ENCODE peak calls at places on chromosome 21, in nine cellular contexts. One of them, this sample, is unnamed.
A peak's percentile ranks its signal among the peaks of the same experiment; 100 is the strongest.

GRCh38 chr21:37367301-37367757 is 756 bp downstream of the DYRK1A start:
- DNase-seq in AG04450: no peak
- DNase-seq in effector memory CD4-positive, alpha-beta T cell: no peak
- DNase-seq in heart left ventricle: peak; percentile 62
- DNase-seq in OCI-LY7: peak; percentile 55
- DNase-seq in aorta: no peak
- DNase-seq in SK-N-SH: peak; percentile 66
- DNase-seq in cardiac muscle cell: peak; percentile 20
- DNase-seq in right cardiac atrium: no peak
- DNase-seq in this sample: peak; percentile 89

GRCh38 chr21:30194701-30195299 is 21.1 kb downstream of the CLDN8 start:
- DNase-seq in AG04450: no peak
- DNase-seq in effector memory CD4-positive, alpha-beta T cell: no peak
- DNase-seq in heart left ventricle: no peak
- DNase-seq in OCI-LY7: peak; percentile 38
- DNase-seq in aorta: no peak
- DNase-seq in SK-N-SH: peak; percentile 18
- DNase-seq in cardiac muscle cell: peak; percentile 62
- DNase-seq in right cardiac atrium: no peak
- DNase-seq in this sample: no peak

GRCh38 chr21:17981060-17981459 is 161.9 kb upstream of the C21orf91 start:
- DNase-seq in AG04450: no peak
- DNase-seq in effector memory CD4-positive, alpha-beta T cell: no peak
- DNase-seq in heart left ventricle: no peak
- DNase-seq in OCI-LY7: no peak
- DNase-seq in aorta: no peak
- DNase-seq in SK-N-SH: no peak
- DNase-seq in cardiac muscle cell: no peak
- DNase-seq in right cardiac atrium: no peak
- DNase-seq in this sample: no peak

GRCh38 chr21:34582506-34583150 is 32.3 kb downstream of the RCAN1 start:
- DNase-seq in AG04450: peak; percentile 24
- DNase-seq in effector memory CD4-positive, alpha-beta T cell: no peak
- DNase-seq in heart left ventricle: no peak
- DNase-seq in OCI-LY7: peak; percentile 33
- DNase-seq in aorta: no peak
- DNase-seq in SK-N-SH: peak; percentile 17
- DNase-seq in cardiac muscle cell: peak; percentile 74
- DNase-seq in right cardiac atrium: no peak
- DNase-seq in this sample: no peak

GRCh38 chr21:26072891-26073615 is 97.5 kb downstream of the APP start:
- DNase-seq in AG04450: peak; percentile 44
- DNase-seq in effector memory CD4-positive, alpha-beta T cell: no peak
- DNase-seq in heart left ventricle: no peak
- DNase-seq in OCI-LY7: no peak
- DNase-seq in aorta: no peak
- DNase-seq in SK-N-SH: no peak
- DNase-seq in cardiac muscle cell: no peak
- DNase-seq in right cardiac atrium: no peak
- DNase-seq in this sample: no peak

GRCh38 chr21:39037807-39038405 is 145.3 kb downstream of the PSMG1 start:
- DNase-seq in AG04450: no peak
- DNase-seq in effector memory CD4-positive, alpha-beta T cell: no peak
- DNase-seq in heart left ventricle: no peak
- DNase-seq in OCI-LY7: no peak
- DNase-seq in aorta: peak; percentile 65
- DNase-seq in SK-N-SH: no peak
- DNase-seq in cardiac muscle cell: no peak
- DNase-seq in right cardiac atrium: no peak
- DNase-seq in this sample: no peak

GRCh38 chr21:21383126-21383525 is 384.9 kb downstream of the NCAM2 start:
- DNase-seq in AG04450: no peak
- DNase-seq in effector memory CD4-positive, alpha-beta T cell: no peak
- DNase-seq in heart left ventricle: no peak
- DNase-seq in OCI-LY7: no peak
- DNase-seq in aorta: no peak
- DNase-seq in SK-N-SH: no peak
- DNase-seq in cardiac muscle cell: peak; percentile 46
- DNase-seq in right cardiac atrium: peak; percentile 9
- DNase-seq in this sample: no peak

GRCh38 chr21:22758478-22758877 is 1760.3 kb downstream of the NCAM2 start:
- DNase-seq in AG04450: no peak
- DNase-seq in effector memory CD4-positive, alpha-beta T cell: no peak
- DNase-seq in heart left ventricle: no peak
- DNase-seq in OCI-LY7: no peak
- DNase-seq in aorta: no peak
- DNase-seq in SK-N-SH: no peak
- DNase-seq in cardiac muscle cell: no peak
- DNase-seq in right cardiac atrium: no peak
- DNase-seq in this sample: no peak

GRCh38 chr21:38958940-38959685 is 153.4 kb downstream of the ETS2 start:
- DNase-seq in AG04450: no peak
- DNase-seq in effector memory CD4-positive, alpha-beta T cell: no peak
- DNase-seq in heart left ventricle: no peak
- DNase-seq in OCI-LY7: no peak
- DNase-seq in aorta: no peak
- DNase-seq in SK-N-SH: no peak
- DNase-seq in cardiac muscle cell: peak; percentile 88
- DNase-seq in right cardiac atrium: no peak
- DNase-seq in this sample: no peak

GRCh38 chr21:21019681-21020080 is 21.5 kb downstream of the NCAM2 start:
- DNase-seq in AG04450: no peak
- DNase-seq in effector memory CD4-positive, alpha-beta T cell: no peak
- DNase-seq in heart left ventricle: no peak
- DNase-seq in OCI-LY7: no peak
- DNase-seq in aorta: no peak
- DNase-seq in SK-N-SH: no peak
- DNase-seq in cardiac muscle cell: no peak
- DNase-seq in right cardiac atrium: no peak
- DNase-seq in this sample: no peak

GRCh38 chr21:42747267-42747701 is 93.9 kb downstream of the PDE9A start:
- DNase-seq in AG04450: no peak
- DNase-seq in effector memory CD4-positive, alpha-beta T cell: no peak
- DNase-seq in heart left ventricle: peak; percentile 51
- DNase-seq in OCI-LY7: no peak
- DNase-seq in aorta: peak; percentile 66
- DNase-seq in SK-N-SH: no peak
- DNase-seq in cardiac muscle cell: no peak
- DNase-seq in right cardiac atrium: no peak
- DNase-seq in this sample: peak; percentile 84

GRCh38 chr21:42744520-42745445 is 91.4 kb downstream of the PDE9A start:
- DNase-seq in AG04450: no peak
- DNase-seq in effector memory CD4-positive, alpha-beta T cell: no peak
- DNase-seq in heart left ventricle: peak; percentile 40
- DNase-seq in OCI-LY7: no peak
- DNase-seq in aorta: peak; percentile 55
- DNase-seq in SK-N-SH: no peak
- DNase-seq in cardiac muscle cell: no peak
- DNase-seq in right cardiac atrium: no peak
- DNase-seq in this sample: peak; percentile 73

GRCh38 chr21:42745511-42746239 is 92.3 kb downstream of the PDE9A start:
- DNase-seq in AG04450: no peak
- DNase-seq in effector memory CD4-positive, alpha-beta T cell: no peak
- DNase-seq in heart left ventricle: peak; percentile 54
- DNase-seq in OCI-LY7: no peak
- DNase-seq in aorta: peak; percentile 60
- DNase-seq in SK-N-SH: no peak
- DNase-seq in cardiac muscle cell: no peak
- DNase-seq in right cardiac atrium: no peak
- DNase-seq in this sample: peak; percentile 78

GRCh38 chr21:42746593-42747266 is 93.3 kb downstream of the PDE9A start:
- DNase-seq in AG04450: no peak
- DNase-seq in effector memory CD4-positive, alpha-beta T cell: peak; percentile 19
- DNase-seq in heart left ventricle: peak; percentile 81
- DNase-seq in OCI-LY7: peak; percentile 59
- DNase-seq in aorta: peak; percentile 74
- DNase-seq in SK-N-SH: no peak
- DNase-seq in cardiac muscle cell: no peak
- DNase-seq in right cardiac atrium: peak; percentile 76
- DNase-seq in this sample: peak; percentile 92

GRCh38 chr21:42746240-42746592 is 92.8 kb downstream of the PDE9A start:
- DNase-seq in AG04450: no peak
- DNase-seq in effector memory CD4-positive, alpha-beta T cell: no peak
- DNase-seq in heart left ventricle: peak; percentile 56
- DNase-seq in OCI-LY7: no peak
- DNase-seq in aorta: peak; percentile 52
- DNase-seq in SK-N-SH: no peak
- DNase-seq in cardiac muscle cell: no peak
- DNase-seq in right cardiac atrium: no peak
- DNase-seq in this sample: peak; percentile 73
- H3K27ac ChIP-seq in AG04450: no peak overlapping the region
- H3K27ac ChIP-seq in effector memory CD4-positive, alpha-beta T cell: peak overlapping the region; percentile 57
- H3K27ac ChIP-seq in heart left ventricle: peak overlapping the region; percentile 84
- H3K27ac ChIP-seq in OCI-LY7: peak overlapping the region; percentile 34
- H3K27ac ChIP-seq in aorta: no peak overlapping the region
- H3K27ac ChIP-seq in SK-N-SH: no peak overlapping the region
- H3K27ac ChIP-seq in cardiac muscle cell: no peak overlapping the region
- H3K27ac ChIP-seq in right cardiac atrium: no peak overlapping the region
- H3K27ac ChIP-seq in this sample: peak overlapping the region; percentile 36

DNA sequence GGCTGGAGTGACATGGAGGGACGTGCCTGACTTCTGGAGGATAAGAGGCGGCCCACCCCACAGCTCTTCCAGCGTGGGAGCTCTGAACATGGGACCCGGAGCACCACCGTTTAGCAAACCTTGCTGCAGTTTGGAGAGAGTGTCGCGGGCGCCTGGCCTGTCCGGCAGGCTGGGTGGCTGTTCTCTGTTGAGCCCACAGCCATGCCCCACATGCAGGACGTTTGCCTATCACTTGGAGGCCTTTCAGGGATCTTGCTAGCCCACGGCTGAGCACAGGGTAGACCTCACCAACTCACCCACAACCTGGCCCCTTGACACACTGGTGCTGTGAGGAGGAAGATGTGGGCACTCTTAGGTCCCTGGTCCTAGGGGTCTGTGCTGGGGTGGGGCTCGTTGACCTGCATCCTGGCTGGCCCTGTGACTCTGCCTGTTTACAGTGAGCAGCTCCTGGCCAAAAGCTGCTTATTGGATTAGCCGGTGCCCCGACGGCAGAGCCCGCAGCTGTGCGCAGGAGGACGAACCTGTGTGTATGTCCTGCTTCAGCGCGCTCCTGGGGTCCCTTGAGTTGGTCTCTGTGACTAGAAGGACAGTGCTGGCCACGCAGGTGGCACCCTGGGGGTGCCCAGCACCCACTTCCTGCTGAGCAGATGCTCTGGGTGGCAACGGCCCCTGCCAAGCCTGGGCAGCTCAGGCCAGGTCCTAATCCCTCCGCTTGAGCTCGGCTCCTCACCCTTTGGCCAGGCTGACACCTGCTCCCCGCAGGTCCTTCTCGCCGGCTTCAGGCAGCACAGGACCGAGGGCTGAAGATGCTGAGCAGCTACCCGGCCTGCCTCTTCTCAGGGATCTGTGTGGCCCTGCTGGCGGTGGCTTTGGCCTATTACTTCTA is 72.4 kb upstream of the TRAPPC10 start:
- DNase-seq in AG04450: no peak
- DNase-seq in effector memory CD4-positive, alpha-beta T cell: no peak
- DNase-seq in heart left ventricle: peak; percentile 53
- DNase-seq in OCI-LY7: no peak
- DNase-seq in aorta: no peak
- DNase-seq in SK-N-SH: no peak
- DNase-seq in cardiac muscle cell: no peak
- DNase-seq in right cardiac atrium: peak; percentile 42
- DNase-seq in this sample: no peak
- H3K27ac ChIP-seq in AG04450: no peak overlapping the region
- H3K27ac ChIP-seq in effector memory CD4-positive, alpha-beta T cell: no peak overlapping the region
- H3K27ac ChIP-seq in heart left ventricle: no peak overlapping the region
- H3K27ac ChIP-seq in OCI-LY7: no peak overlapping the region
- H3K27ac ChIP-seq in aorta: no peak overlapping the region
- H3K27ac ChIP-seq in SK-N-SH: no peak overlapping the region
- H3K27ac ChIP-seq in cardiac muscle cell: no peak overlapping the region
- H3K27ac ChIP-seq in right cardiac atrium: no peak overlapping the region
- H3K27ac ChIP-seq in this sample: no peak overlapping the region

GRCh38 chr21:31666445-31667010 is 7.0 kb downstream of the SOD1 start:
- DNase-seq in AG04450: no peak
- DNase-seq in effector memory CD4-positive, alpha-beta T cell: no peak
- DNase-seq in heart left ventricle: no peak
- DNase-seq in OCI-LY7: no peak
- DNase-seq in aorta: no peak
- DNase-seq in SK-N-SH: no peak
- DNase-seq in cardiac muscle cell: no peak
- DNase-seq in right cardiac atrium: no peak
- DNase-seq in this sample: no peak
- H3K27ac ChIP-seq in AG04450: no peak overlapping the region
- H3K27ac ChIP-seq in effector memory CD4-positive, alpha-beta T cell: peak overlapping the region; percentile 7
- H3K27ac ChIP-seq in heart left ventricle: no peak overlapping the region
- H3K27ac ChIP-seq in OCI-LY7: no peak overlapping the region
- H3K27ac ChIP-seq in aorta: no peak overlapping the region
- H3K27ac ChIP-seq in SK-N-SH: no peak overlapping the region
- H3K27ac ChIP-seq in cardiac muscle cell: no peak overlapping the region
- H3K27ac ChIP-seq in right cardiac atrium: no peak overlapping the region
- H3K27ac ChIP-seq in this sample: peak overlapping the region; percentile 36

DNA sequence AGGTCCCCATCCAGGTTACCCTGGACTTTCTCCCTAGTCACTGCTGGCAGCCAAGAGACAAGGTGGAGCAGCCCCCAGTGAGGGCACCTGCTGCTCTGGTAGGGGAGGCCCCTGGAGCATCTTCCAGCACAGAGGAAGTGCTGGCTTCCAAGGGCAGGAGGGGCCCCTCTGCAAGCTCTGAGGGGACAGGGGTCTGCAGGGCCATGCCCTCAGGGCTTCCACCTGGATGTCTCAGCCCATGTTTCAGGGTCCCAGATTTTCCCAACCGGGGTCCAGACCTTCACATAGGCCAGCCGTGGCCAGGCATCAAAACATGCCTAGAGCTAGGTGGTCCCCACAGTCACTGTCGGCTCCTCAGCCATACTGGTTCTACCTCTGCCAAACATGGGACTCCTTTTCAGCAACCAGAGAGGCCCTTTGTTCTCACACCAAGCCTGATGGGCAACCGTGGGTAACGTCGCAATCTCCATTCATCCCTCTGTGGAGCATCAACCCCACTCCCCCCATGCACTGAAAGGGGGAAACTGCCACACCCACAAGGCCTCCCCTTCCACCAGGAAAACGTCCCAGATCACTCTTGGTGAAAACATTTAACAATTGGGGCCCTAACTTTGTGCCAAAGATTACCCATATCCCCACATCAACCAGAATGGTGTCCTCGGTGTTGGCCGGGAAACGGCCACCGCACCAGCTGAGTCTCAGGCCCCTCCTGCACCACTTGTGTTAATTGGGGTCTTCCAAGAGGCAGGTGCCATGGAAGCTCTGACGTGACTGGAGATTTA is 1.9 kb upstream of the COL6A2 start:
- DNase-seq in AG04450: no peak
- DNase-seq in effector memory CD4-positive, alpha-beta T cell: no peak
- DNase-seq in heart left ventricle: no peak
- DNase-seq in OCI-LY7: no peak
- DNase-seq in aorta: peak; percentile 55
- DNase-seq in SK-N-SH: no peak
- DNase-seq in cardiac muscle cell: no peak
- DNase-seq in right cardiac atrium: no peak
- DNase-seq in this sample: no peak
- H3K27ac ChIP-seq in AG04450: no peak overlapping the region
- H3K27ac ChIP-seq in effector memory CD4-positive, alpha-beta T cell: no peak overlapping the region
- H3K27ac ChIP-seq in heart left ventricle: peak overlapping the region; percentile 99
- H3K27ac ChIP-seq in OCI-LY7: no peak overlapping the region
- H3K27ac ChIP-seq in aorta: peak overlapping the region; percentile 13
- H3K27ac ChIP-seq in SK-N-SH: no peak overlapping the region
- H3K27ac ChIP-seq in cardiac muscle cell: no peak overlapping the region
- H3K27ac ChIP-seq in right cardiac atrium: no peak overlapping the region
- H3K27ac ChIP-seq in this sample: no peak overlapping the region

GRCh38 chr21:43731891-43732711 is 13.2 kb downstream of the PDXK start:
- DNase-seq in AG04450: no peak
- DNase-seq in effector memory CD4-positive, alpha-beta T cell: no peak
- DNase-seq in heart left ventricle: no peak
- DNase-seq in OCI-LY7: no peak
- DNase-seq in aorta: peak; percentile 74
- DNase-seq in SK-N-SH: no peak
- DNase-seq in cardiac muscle cell: peak; percentile 78
- DNase-seq in right cardiac atrium: peak; percentile 59
- DNase-seq in this sample: no peak
- H3K27ac ChIP-seq in AG04450: no peak overlapping the region
- H3K27ac ChIP-seq in effector memory CD4-positive, alpha-beta T cell: no peak overlapping the region
- H3K27ac ChIP-seq in heart left ventricle: no peak overlapping the region
- H3K27ac ChIP-seq in OCI-LY7: no peak overlapping the region
- H3K27ac ChIP-seq in aorta: no peak overlapping the region
- H3K27ac ChIP-seq in SK-N-SH: no peak overlapping the region
- H3K27ac ChIP-seq in cardiac muscle cell: no peak overlapping the region
- H3K27ac ChIP-seq in right cardiac atrium: no peak overlapping the region
- H3K27ac ChIP-seq in this sample: no peak overlapping the region